ENCODE peak calls at places on chromosome 4, in four cellular contexts. S, E, X and J are unnamed samples.

GRCh38 chr4:153560918-153561317 is 94.8 kb downstream of the TMEM131L start:
- DNase-seq in X (no peak), S (no peak), E (no peak), J (no peak)

GRCh38 chr4:38600575-38600974 is 63.4 kb upstream of the KLF3 start:
- DNase-seq in E (no peak), X (no peak), S (no peak), J (no peak)

GRCh38 chr4:141871086-141871485 is 234.7 kb downstream of the IL15 start:
- DNase-seq in E (no peak), X (no peak), S (no peak), J (peak)

GRCh38 chr4:7362341-7362740 is 72.4 kb downstream of the PSAPL1 start:
- DNase-seq in S (no peak), E (no peak), X (no peak), J (no peak)

GRCh38 chr4:86333236-86333635 is 26.6 kb downstream of the MAPK10 start:
- DNase-seq in E (no peak), X (no peak), S (no peak), J (no peak)

GRCh38 chr4:36823199-36823967 is 421.2 kb upstream of the NWD2 start:
- DNase-seq in X (no peak), E (no peak), S (no peak), J (no peak)

GRCh38 chr4:187883049-187883448 is 112.5 kb upstream of the ZFP42 start:
- DNase-seq in S (no peak), E (no peak), X (no peak), J (no peak)

GRCh38 chr4:16122225-16122624 is 38.4 kb upstream of the PROM1 start:
- DNase-seq in S (no peak), E (no peak), X (no peak), J (no peak)

GRCh38 chr4:1033840-1034551 is 22.6 kb downstream of the FGFRL1 start:
- DNase-seq in E (no peak), X (no peak), S (no peak), J (peak)

GRCh38 chr4:8906991-8907595 is 35.5 kb upstream of the HMX1 start:
- DNase-seq in S (peak), X (no peak), E (no peak), J (no peak)

GRCh38 chr4:9704551-9705332 is 76.7 kb upstream of the DRD5 start:
- DNase-seq in E (no peak), S (peak), X (no peak), J (no peak)

GRCh38 chr4:82517043-82517442 is 44.7 kb downstream of the TMEM150C start:
- DNase-seq in E (no peak), S (no peak), X (no peak), J (peak)

GRCh38 chr4:67084801-67085200 is 460.5 kb downstream of the CENPC start:
- DNase-seq in X (no peak), S (no peak), E (peak), J (no peak)

GRCh38 chr4:38523524-38524448 is 140.2 kb upstream of the KLF3 start:
- DNase-seq in S (no peak), E (no peak), X (no peak), J (no peak)

GRCh38 chr4:1495416-1496115 is 89.3 kb upstream of the NKX1-1 start:
- DNase-seq in E (no peak), S (no peak), X (no peak), J (no peak)

GRCh38 chr4:53013873-53014272 is 151.8 kb downstream of the RASL11B start:
- DNase-seq in S (no peak), X (no peak), E (no peak), J (no peak)

GRCh38 chr4:75289843-75290616 is 224.2 kb downstream of the RCHY1 start:
- DNase-seq in S (peak), E (peak), X (peak), J (no peak)

GRCh38 chr4:20305976-20306375 is 54.3 kb downstream of the SLIT2 start:
- DNase-seq in E (no peak), X (peak), S (no peak), J (no peak)

GRCh38 chr4:2066011-2066551 is 7.0 kb downstream of the NAT8L start:
- DNase-seq in E (no peak), X (no peak), S (no peak), J (no peak)

GRCh38 chr4:71872767-71873422 is 89.0 kb upstream of the GC start:
- DNase-seq in X (no peak), E (peak), S (no peak), J (no peak)

GRCh38 chr4:170591076-170591475 is 501.3 kb upstream of the AADAT start:
- DNase-seq in X (no peak), S (no peak), E (no peak), J (no peak)

GRCh38 chr4:159305129-159305528 is 202.2 kb downstream of the RAPGEF2 start:
- DNase-seq in S (no peak), E (no peak), X (no peak), J (peak)

GRCh38 chr4:89221175-89221867 is 86.3 kb downstream of the GPRIN3 start:
- DNase-seq in X (peak), E (no peak), S (no peak), J (peak)

GRCh38 chr4:139902328-139903217 is 237.0 kb downstream of the MGST2 start:
- DNase-seq in E (no peak), S (no peak), X (no peak), J (peak)
- H3K4me2 ChIP-seq in E (peak), S (no peak), X (peak), J (peak)

GRCh38 chr4:91319869-91320268 is 983.9 kb upstream of the GRID2 start:
- DNase-seq in X (no peak), E (no peak), S (no peak), J (no peak)
- H3K4me2 ChIP-seq in X (no peak), E (no peak), S (no peak), J (no peak)

DNA sequence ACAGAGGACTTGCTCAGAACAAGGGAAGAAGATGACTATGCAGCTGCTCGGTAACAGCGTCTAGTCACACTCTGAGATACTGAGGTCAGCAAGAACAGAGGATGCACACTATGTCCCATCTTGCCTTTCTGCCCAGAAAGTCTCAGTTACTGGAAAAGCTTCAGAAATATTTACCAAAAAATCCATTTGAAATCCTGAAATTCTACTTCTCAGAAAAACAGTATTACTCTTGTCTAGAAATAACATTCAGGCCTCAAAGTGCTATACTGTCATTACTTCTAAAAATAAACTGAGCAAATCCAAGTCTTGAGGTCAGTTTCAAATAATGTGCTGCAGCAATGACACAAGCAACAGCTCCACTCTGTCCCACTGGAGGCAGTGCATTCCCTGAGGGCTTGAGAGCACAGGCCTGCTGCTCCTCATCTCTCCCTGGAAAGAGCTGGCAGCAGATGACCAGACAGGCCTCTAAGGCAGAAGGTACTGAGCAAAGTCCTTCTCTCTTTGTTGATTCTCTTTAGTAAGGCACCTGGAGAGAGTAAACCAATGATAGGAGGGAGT is 76.9 kb downstream of the CAMK2D start:
- DNase-seq in E (peak), S (peak), X (peak), J (peak)
- H3K4me2 ChIP-seq in E (no peak), S (no peak), X (no peak), J (peak)

DNA sequence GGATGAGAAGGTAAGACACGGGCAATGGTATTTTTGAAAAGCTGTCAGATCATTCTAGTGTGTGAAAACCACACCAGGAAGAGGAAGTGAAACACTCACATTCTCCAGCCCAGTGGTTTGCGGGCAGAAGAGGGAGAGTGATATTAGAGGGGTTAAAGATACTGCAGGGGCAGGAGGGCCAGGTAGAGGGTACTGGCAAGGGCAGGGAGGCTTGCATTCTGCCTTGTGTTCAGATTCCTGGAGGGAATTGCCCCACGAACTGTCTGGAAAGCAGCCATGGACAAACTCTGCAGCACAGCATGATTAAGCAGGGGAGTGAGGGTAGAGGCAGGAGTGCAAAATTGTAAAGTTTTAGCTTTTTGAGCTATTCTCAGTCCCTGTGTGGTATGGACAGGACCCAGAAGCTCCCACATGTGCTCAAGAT is 30.9 kb downstream of the NIPAL1 start:
- DNase-seq in S (no peak), E (no peak), X (no peak), J (no peak)
- H3K4me2 ChIP-seq in S (no peak), E (no peak), X (no peak), J (no peak)

DNA sequence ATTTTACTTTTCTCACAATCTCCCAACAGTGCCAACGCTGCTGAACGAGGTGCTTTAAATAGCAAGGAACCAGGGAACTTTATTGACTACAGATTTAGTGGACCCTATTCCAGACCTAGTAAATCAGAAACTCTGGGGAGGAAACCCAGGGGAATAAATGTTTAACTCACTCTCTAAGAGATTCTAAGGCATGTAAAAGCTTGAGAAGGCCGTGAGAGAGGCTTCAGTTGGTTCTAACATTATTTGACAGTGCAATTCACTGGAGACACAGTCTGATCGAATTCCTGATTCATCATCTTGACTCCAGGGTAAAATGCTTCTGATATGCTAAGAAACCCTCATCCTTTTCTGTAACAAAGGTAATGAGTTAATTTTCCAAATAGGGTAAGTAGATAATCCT is 494.4 kb downstream of the KCNIP4 start:
- DNase-seq in S (no peak), E (no peak), X (no peak), J (no peak)
- H3K4me2 ChIP-seq in S (no peak), E (no peak), X (no peak), J (no peak)

GRCh38 chr4:30866907-30867306 is 146.7 kb downstream of the PCDH7 start:
- DNase-seq in S (no peak), X (peak), E (no peak), J (no peak)
- H3K4me2 ChIP-seq in S (no peak), X (peak), E (no peak), J (no peak)

GRCh38 chr4:83546796-83547195 is 10.9 kb downstream of the GPAT3 start:
- DNase-seq in E (no peak), S (no peak), X (no peak), J (no peak)
- H3K4me2 ChIP-seq in E (no peak), S (no peak), X (no peak), J (no peak)